ENCODE peak calls at places on chromosomes 5 and 9, in five cellular contexts. One of them, this sample, is unnamed.

GRCh38 chr9:134214766-134215394 is 50.5 kb upstream of the RNU6ATAC start:
- DNase-seq in Peyer's patch: no peak
- DNase-seq in tibial nerve: no peak
- DNase-seq in lung: no peak
- DNase-seq in GM13976: no peak
- DNase-seq in this sample: no peak

GRCh38 chr5:82074968-82075367 is 103.1 kb downstream of the ATG10 start:
- DNase-seq in Peyer's patch: no peak
- DNase-seq in tibial nerve: no peak
- DNase-seq in lung: no peak
- DNase-seq in GM13976: no peak
- DNase-seq in this sample: no peak

GRCh38 chr5:36661446-36662220 is 55.2 kb downstream of the SLC1A3 start:
- DNase-seq in Peyer's patch: no peak
- DNase-seq in tibial nerve: no peak
- DNase-seq in lung: no peak
- DNase-seq in GM13976: no peak
- DNase-seq in this sample: no peak

GRCh38 chr9:29160763-29161353 is 1587.6 kb upstream of the C9orf72 start:
- DNase-seq in Peyer's patch: no peak
- DNase-seq in tibial nerve: no peak
- DNase-seq in lung: no peak
- DNase-seq in GM13976: no peak
- DNase-seq in this sample: no peak

GRCh38 chr5:142904421-142904820 is 134.2 kb downstream of the ARHGAP26 start:
- DNase-seq in Peyer's patch: no peak
- DNase-seq in tibial nerve: no peak
- DNase-seq in lung: no peak
- DNase-seq in GM13976: no peak
- DNase-seq in this sample: no peak

GRCh38 chr9:34961574-34962480 is 3.7 kb downstream of the PHF24 start:
- DNase-seq in Peyer's patch: no peak
- DNase-seq in tibial nerve: no peak
- DNase-seq in lung: no peak
- DNase-seq in GM13976: no peak
- DNase-seq in this sample: no peak

GRCh38 chr5:24909210-24909609 is 264.4 kb upstream of the CDH10 start:
- DNase-seq in Peyer's patch: no peak
- DNase-seq in tibial nerve: no peak
- DNase-seq in lung: no peak
- DNase-seq in GM13976: no peak
- DNase-seq in this sample: no peak

GRCh38 chr5:157930710-157931109 is 71.8 kb upstream of the CLINT1 start:
- DNase-seq in Peyer's patch: peak; percentile 57
- DNase-seq in tibial nerve: no peak
- DNase-seq in lung: no peak
- DNase-seq in GM13976: no peak
- DNase-seq in this sample: no peak

GRCh38 chr5:150398432-150399157 is 14.1 kb downstream of the CD74 start:
- DNase-seq in Peyer's patch: peak; percentile 76
- DNase-seq in tibial nerve: no peak
- DNase-seq in lung: no peak
- DNase-seq in GM13976: peak; percentile 84
- DNase-seq in this sample: no peak

GRCh38 chr9:26210338-26210851 is 532.2 kb upstream of the TUSC1 start:
- DNase-seq in Peyer's patch: no peak
- DNase-seq in tibial nerve: no peak
- DNase-seq in lung: no peak
- DNase-seq in GM13976: no peak
- DNase-seq in this sample: no peak

GRCh38 chr5:10932426-10932825 is 171.4 kb upstream of the DAP start:
- DNase-seq in Peyer's patch: no peak
- DNase-seq in tibial nerve: no peak
- DNase-seq in lung: no peak
- DNase-seq in GM13976: no peak
- DNase-seq in this sample: no peak

GRCh38 chr5:72280655-72281069 is 39.4 kb downstream of the MRPS27 start:
- DNase-seq in Peyer's patch: no peak
- DNase-seq in tibial nerve: no peak
- DNase-seq in lung: no peak
- DNase-seq in GM13976: no peak
- DNase-seq in this sample: no peak
- TF ChIP-seq CTCF in Peyer's patch: no peak
- TF ChIP-seq CTCF in tibial nerve: peak; percentile 51
- TF ChIP-seq CTCF in lung: no peak
- TF ChIP-seq CTCF in GM13976: no peak
- TF ChIP-seq CTCF in this sample: peak; percentile 57

GRCh38 chr5:32061236-32061635 is 112.9 kb downstream of the GOLPH3 start:
- DNase-seq in Peyer's patch: no peak
- DNase-seq in tibial nerve: no peak
- DNase-seq in lung: no peak
- DNase-seq in GM13976: no peak
- DNase-seq in this sample: no peak

GRCh38 chr5:32059779-32060178 is 114.3 kb downstream of the GOLPH3 start:
- DNase-seq in Peyer's patch: no peak
- DNase-seq in tibial nerve: no peak
- DNase-seq in lung: no peak
- DNase-seq in GM13976: no peak
- DNase-seq in this sample: no peak

GRCh38 chr5:32055891-32056866 is 117.9 kb downstream of the GOLPH3 start:
- DNase-seq in Peyer's patch: no peak
- DNase-seq in tibial nerve: no peak
- DNase-seq in lung: no peak
- DNase-seq in GM13976: no peak
- DNase-seq in this sample: no peak

GRCh38 chr5:32058101-32058500 is 116.0 kb downstream of the GOLPH3 start:
- DNase-seq in Peyer's patch: no peak
- DNase-seq in tibial nerve: no peak
- DNase-seq in lung: no peak
- DNase-seq in GM13976: no peak
- DNase-seq in this sample: no peak

DNA sequence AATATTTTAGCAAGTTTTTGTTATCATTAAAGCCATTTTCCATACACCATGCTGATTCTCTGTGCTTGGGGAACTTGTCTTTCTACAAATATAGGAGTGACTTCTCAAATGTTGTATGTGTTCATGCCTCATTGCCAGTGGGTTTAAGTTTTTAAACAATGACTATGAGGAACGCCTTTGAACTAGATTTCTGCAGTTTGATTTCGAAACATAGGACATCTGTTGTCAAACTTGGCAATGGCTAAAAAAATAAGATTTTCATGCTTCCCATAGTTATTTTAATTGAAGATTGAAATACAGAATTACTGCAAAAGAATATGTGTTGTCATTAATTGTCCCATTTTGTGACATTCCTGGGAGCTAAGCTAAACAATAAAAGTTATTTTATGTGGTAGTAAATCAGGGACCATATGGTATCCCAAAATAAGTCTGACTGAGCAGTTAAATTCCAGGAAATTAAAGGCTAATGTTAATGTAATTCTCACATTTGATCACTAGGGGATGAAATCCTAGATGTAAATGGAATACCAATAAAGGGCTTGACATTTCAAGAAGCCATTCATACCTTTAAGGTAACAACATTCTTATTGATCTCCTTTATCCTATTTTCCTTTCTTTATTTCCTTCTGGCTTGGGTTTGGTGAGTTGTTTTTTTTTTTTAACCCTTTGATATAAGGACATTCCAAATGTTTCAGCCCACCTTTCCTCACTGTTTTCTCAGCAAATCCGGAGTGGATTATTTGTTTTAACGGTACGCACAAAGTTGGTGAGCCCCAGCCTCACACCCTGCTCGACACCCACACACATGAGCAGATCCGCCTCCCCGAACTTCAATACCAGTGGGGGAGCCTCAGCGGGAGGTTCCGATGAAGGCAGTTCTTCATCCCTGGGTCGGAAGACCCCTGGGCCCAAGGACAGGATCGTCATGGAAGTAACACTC is 116.7 kb downstream of the GOLPH3 start:
- DNase-seq in Peyer's patch: no peak
- DNase-seq in tibial nerve: no peak
- DNase-seq in lung: no peak
- DNase-seq in GM13976: no peak
- DNase-seq in this sample: no peak
- TF ChIP-seq CTCF in Peyer's patch: no peak
- TF ChIP-seq CTCF in tibial nerve: peak; percentile 21
- TF ChIP-seq CTCF in lung: no peak
- TF ChIP-seq CTCF in GM13976: no peak
- TF ChIP-seq CTCF in this sample: peak; percentile 18

GRCh38 chr9:105237246-105237645 is 7.2 kb upstream of the SLC44A1 start:
- DNase-seq in Peyer's patch: no peak
- DNase-seq in tibial nerve: no peak
- DNase-seq in lung: no peak
- DNase-seq in GM13976: no peak
- DNase-seq in this sample: no peak
- TF ChIP-seq CTCF in Peyer's patch: no peak
- TF ChIP-seq CTCF in tibial nerve: no peak
- TF ChIP-seq CTCF in lung: no peak
- TF ChIP-seq CTCF in GM13976: no peak
- TF ChIP-seq CTCF in this sample: no peak

GRCh38 chr5:83563631-83564030 is 92.1 kb downstream of the VCAN start:
- DNase-seq in Peyer's patch: no peak
- DNase-seq in tibial nerve: no peak
- DNase-seq in lung: no peak
- DNase-seq in GM13976: no peak
- DNase-seq in this sample: no peak

GRCh38 chr5:83567741-83568530 is 96.4 kb downstream of the VCAN start:
- DNase-seq in Peyer's patch: no peak
- DNase-seq in tibial nerve: no peak
- DNase-seq in lung: no peak
- DNase-seq in GM13976: no peak
- DNase-seq in this sample: no peak

GRCh38 chr5:83562207-83562606 is 90.7 kb downstream of the VCAN start:
- DNase-seq in Peyer's patch: no peak
- DNase-seq in tibial nerve: no peak
- DNase-seq in lung: no peak
- DNase-seq in GM13976: no peak
- DNase-seq in this sample: no peak

GRCh38 chr5:83562817-83563557 is 91.4 kb downstream of the VCAN start:
- DNase-seq in Peyer's patch: no peak
- DNase-seq in tibial nerve: no peak
- DNase-seq in lung: no peak
- DNase-seq in GM13976: no peak
- DNase-seq in this sample: no peak

GRCh38 chr5:83564069-83564749 is 92.7 kb downstream of the VCAN start:
- DNase-seq in Peyer's patch: no peak
- DNase-seq in tibial nerve: no peak
- DNase-seq in lung: no peak
- DNase-seq in GM13976: peak; percentile 11
- DNase-seq in this sample: no peak
- TF ChIP-seq CTCF in Peyer's patch: peak; percentile 36
- TF ChIP-seq CTCF in tibial nerve: peak; percentile 67
- TF ChIP-seq CTCF in lung: peak; percentile 50
- TF ChIP-seq CTCF in GM13976: peak; percentile 21
- TF ChIP-seq CTCF in this sample: peak; percentile 63

GRCh38 chr9:96449844-96450612 is at the start of gene HABP4:
- DNase-seq in Peyer's patch: peak; percentile 99
- DNase-seq in tibial nerve: peak; percentile 97
- DNase-seq in lung: peak; percentile 95
- DNase-seq in GM13976: peak; percentile 98
- DNase-seq in this sample: peak; percentile 87
- TF ChIP-seq CTCF in Peyer's patch: no peak
- TF ChIP-seq CTCF in tibial nerve: peak; percentile 51
- TF ChIP-seq CTCF in lung: no peak
- TF ChIP-seq CTCF in GM13976: no peak
- TF ChIP-seq CTCF in this sample: no peak

GRCh38 chr9:98314381-98315066 is 59.1 kb upstream of the TBC1D2 start:
- DNase-seq in Peyer's patch: no peak
- DNase-seq in tibial nerve: no peak
- DNase-seq in lung: peak; percentile 62
- DNase-seq in GM13976: no peak
- DNase-seq in this sample: no peak

GRCh38 chr9:98315067-98315453 is 59.6 kb upstream of the TBC1D2 start:
- DNase-seq in Peyer's patch: no peak
- DNase-seq in tibial nerve: no peak
- DNase-seq in lung: no peak
- DNase-seq in GM13976: no peak
- DNase-seq in this sample: no peak

GRCh38 chr9:98316445-98317133 is 61.1 kb upstream of the TBC1D2 start:
- DNase-seq in Peyer's patch: no peak
- DNase-seq in tibial nerve: no peak
- DNase-seq in lung: no peak
- DNase-seq in GM13976: no peak
- DNase-seq in this sample: no peak

GRCh38 chr9:98317134-98317857 is 61.8 kb upstream of the TBC1D2 start:
- DNase-seq in Peyer's patch: no peak
- DNase-seq in tibial nerve: no peak
- DNase-seq in lung: no peak
- DNase-seq in GM13976: no peak
- DNase-seq in this sample: no peak

GRCh38 chr9:98315551-98316060 is 60.2 kb upstream of the TBC1D2 start:
- DNase-seq in Peyer's patch: peak; percentile 91
- DNase-seq in tibial nerve: peak; percentile 76
- DNase-seq in lung: peak; percentile 85
- DNase-seq in GM13976: peak; percentile 89
- DNase-seq in this sample: peak; percentile 77
- TF ChIP-seq CTCF in Peyer's patch: peak; percentile 76
- TF ChIP-seq CTCF in tibial nerve: peak; percentile 88
- TF ChIP-seq CTCF in lung: peak; percentile 77
- TF ChIP-seq CTCF in GM13976: peak; percentile 94
- TF ChIP-seq CTCF in this sample: peak; percentile 92

GRCh38 chr5:139711852-139712171 is 63.7 kb downstream of the CXXC5 start:
- DNase-seq in Peyer's patch: no peak
- DNase-seq in tibial nerve: no peak
- DNase-seq in lung: no peak
- DNase-seq in GM13976: no peak
- DNase-seq in this sample: no peak

GRCh38 chr5:139708877-139709586 is 60.9 kb downstream of the CXXC5 start:
- DNase-seq in Peyer's patch: peak; percentile 60
- DNase-seq in tibial nerve: no peak
- DNase-seq in lung: peak; percentile 50
- DNase-seq in GM13976: peak; percentile 66
- DNase-seq in this sample: no peak

GRCh38 chr5:139709587-139710369 is 61.6 kb downstream of the CXXC5 start:
- DNase-seq in Peyer's patch: peak; percentile 62
- DNase-seq in tibial nerve: no peak
- DNase-seq in lung: no peak
- DNase-seq in GM13976: peak; percentile 72
- DNase-seq in this sample: no peak

GRCh38 chr5:139710370-139711066 is 62.4 kb downstream of the CXXC5 start:
- DNase-seq in Peyer's patch: peak; percentile 72
- DNase-seq in tibial nerve: no peak
- DNase-seq in lung: no peak
- DNase-seq in GM13976: peak; percentile 82
- DNase-seq in this sample: no peak

GRCh38 chr5:139711067-139711851 is 63.1 kb downstream of the CXXC5 start:
- DNase-seq in Peyer's patch: peak; percentile 57
- DNase-seq in tibial nerve: no peak
- DNase-seq in lung: no peak
- DNase-seq in GM13976: peak; percentile 76
- DNase-seq in this sample: no peak
- TF ChIP-seq CTCF in Peyer's patch: no peak
- TF ChIP-seq CTCF in tibial nerve: no peak
- TF ChIP-seq CTCF in lung: no peak
- TF ChIP-seq CTCF in GM13976: peak; percentile 46
- TF ChIP-seq CTCF in this sample: peak; percentile 21

This sample was measured in D721Med.